ENCODE peak calls at places on chromosomes 7 and 10, in six cellular contexts. I is left lung, Q is breast epithelium, T is AG08396, X is NAMALWA, A is DND-41. N is an unnamed sample.
A peak's percentile ranks its signal among the peaks of the same experiment; 100 is the strongest.

GRCh38 chr7:28298870-28299484 is 113.3 kb upstream of the CREB5 start:
- DNase-seq in I (no peak), Q (no peak), T (peak; percentile 61), X (peak; percentile 24), A (no peak), N (no peak)

GRCh38 chr10:86756511-86757109 is at the start of gene BMPR1A:
- DNase-seq in I (peak; percentile 81), Q (peak; percentile 76), T (peak; percentile 35), X (no peak), A (no peak), N (peak; percentile 27)

GRCh38 chr10:117260094-117260493 is 19.2 kb downstream of the SLC18A2 start:
- DNase-seq in I (no peak), Q (no peak), T (no peak), X (no peak), A (no peak), N (peak; percentile 5)

GRCh38 chr7:99784007-99784406 is at the start of gene CYP3A4:
- DNase-seq in I (no peak), Q (no peak), T (no peak), X (no peak), A (no peak), N (no peak)

GRCh38 chr7:108824840-108825540 is 255.3 kb downstream of the DNAJB9 start:
- DNase-seq in I (no peak), Q (no peak), T (peak; percentile 4), X (no peak), A (no peak), N (no peak)

GRCh38 chr7:130266258-130266960 is at the start of gene CPA2:
- DNase-seq in I (no peak), Q (no peak), T (no peak), X (no peak), A (no peak), N (no peak)

GRCh38 chr10:88379575-88379974 is 203.5 kb downstream of the RNLS start:
- DNase-seq in I (no peak), Q (no peak), T (peak; percentile 16), X (no peak), A (peak; percentile 24), N (no peak)

GRCh38 chr7:66169616-66170015 is 35.5 kb upstream of the TPST1 start:
- DNase-seq in I (no peak), Q (no peak), T (no peak), X (no peak), A (no peak), N (no peak)

GRCh38 chr10:50990568-50991495 is 83.5 kb upstream of the PRKG1 start:
- DNase-seq in I (peak; percentile 73), Q (no peak), T (peak; percentile 60), X (no peak), A (no peak), N (no peak)

GRCh38 chr7:127150543-127150942 is 102.2 kb downstream of the GRM8 start:
- DNase-seq in I (no peak), Q (no peak), T (no peak), X (no peak), A (no peak), N (no peak)

GRCh38 chr7:45687721-45688120 is 113.6 kb downstream of the ADCY1 start:
- DNase-seq in I (no peak), Q (no peak), T (no peak), X (no peak), A (no peak), N (no peak)

GRCh38 chr7:96322847-96323461 is 1.1 kb upstream of the SLC25A13 start:
- DNase-seq in I (no peak), Q (no peak), T (no peak), X (no peak), A (no peak), N (no peak)

GRCh38 chr10:84493951-84494848 is 165.8 kb downstream of the CCSER2 start:
- DNase-seq in I (no peak), Q (no peak), T (peak; percentile 21), X (no peak), A (no peak), N (no peak)

GRCh38 chr7:128207609-128208008 is 33.5 kb upstream of the LEP start:
- DNase-seq in I (no peak), Q (no peak), T (no peak), X (no peak), A (no peak), N (no peak)

GRCh38 chr7:31082450-31082849 is 30.3 kb downstream of the ADCYAP1R1 start:
- DNase-seq in I (no peak), Q (no peak), T (no peak), X (no peak), A (no peak), N (no peak)

GRCh38 chr10:83310688-83311087 is 828.6 kb upstream of the GHITM start:
- DNase-seq in I (no peak), Q (no peak), T (no peak), X (no peak), A (no peak), N (no peak)

GRCh38 chr7:71753236-71753635 is 621.3 kb downstream of the GALNT17 start:
- DNase-seq in I (no peak), Q (no peak), T (no peak), X (no peak), A (no peak), N (no peak)